ENCODE peak calls at places on chromosomes 12 and 14, in nine cellular contexts. P, B, E, T, S, Q, L, N and G are unnamed samples.

GRCh38 chr14:27236601-27237000 is 638.8 kb upstream of the NOVA1 start:
- DNase-seq in N (no peak), E (no peak), S (no peak), T (no peak), L (no peak), Q (no peak), P (no peak), B (no peak), G (no peak)

GRCh38 chr12:90229771-90230170 is 521.1 kb upstream of the ATP2B1 start:
- DNase-seq in P (no peak), Q (no peak), S (no peak), B (no peak), L (no peak), T (no peak), E (no peak), N (no peak), G (no peak)

GRCh38 chr12:54173066-54173726 is 15.6 kb downstream of the SMUG1 start:
- DNase-seq in P (peak; percentile 14), L (no peak), Q (no peak), E (peak; percentile 27), N (no peak), T (no peak), B (no peak), S (no peak), G (no peak)

GRCh38 chr12:55675671-55676070 is 32.0 kb downstream of the ITGA7 start:
- DNase-seq in L (no peak), S (no peak), T (no peak), N (peak; percentile 53), P (no peak), Q (no peak), B (no peak), E (no peak), G (no peak)

GRCh38 chr12:124233846-124234620 is 60.9 kb upstream of the RFLNA start:
- DNase-seq in Q (no peak), N (no peak), S (no peak), P (peak; percentile 39), B (no peak), T (no peak), L (no peak), E (no peak), G (no peak)

GRCh38 chr12:42706331-42706730 is 116.8 kb upstream of the PRICKLE1 start:
- DNase-seq in B (no peak), Q (no peak), T (no peak), P (no peak), N (no peak), L (no peak), S (no peak), E (no peak), G (no peak)

GRCh38 chr12:56362130-56363059 is at the start of gene APOF:
- DNase-seq in B (no peak), N (no peak), Q (no peak), L (no peak), E (no peak), S (no peak), P (no peak), T (no peak), G (no peak)

GRCh38 chr14:36256131-36256801 is 64.2 kb downstream of the MBIP start:
- DNase-seq in E (peak; percentile 47), B (no peak), Q (no peak), T (no peak), L (no peak), P (no peak), S (no peak), N (no peak), G (no peak)

GRCh38 chr12:4037747-4038312 is 164.6 kb upstream of the PARP11 start:
- DNase-seq in E (peak; percentile 55), S (peak; percentile 42), T (no peak), N (no peak), B (no peak), L (peak; percentile 44), Q (no peak), P (peak; percentile 40), G (no peak)

GRCh38 chr12:123038966-123039365 is 58.5 kb downstream of the ARL6IP4 start:
- DNase-seq in E (no peak), N (peak; percentile 38), P (no peak), T (no peak), S (no peak), Q (no peak), B (no peak), L (no peak), G (no peak)

GRCh38 chr12:76020281-76020680 is 11.3 kb downstream of the PHLDA1 start:
- DNase-seq in B (peak; percentile 81), T (no peak), N (no peak), S (peak; percentile 84), L (peak; percentile 80), Q (no peak), P (peak; percentile 91), E (peak; percentile 88), G (no peak)

GRCh38 chr12:120939523-120939922 is 35.4 kb upstream of the SPPL3 start:
- DNase-seq in B (no peak), L (no peak), S (no peak), N (no peak), P (no peak), E (no peak), T (no peak), Q (peak; percentile 50), G (peak; percentile 10)

GRCh38 chr12:93098077-93098476 is 169.0 kb upstream of the EEA1 start:
- DNase-seq in N (peak; percentile 65), Q (peak; percentile 33), T (peak; percentile 87), S (peak; percentile 71), B (peak; percentile 69), E (peak; percentile 57), P (peak; percentile 34), L (peak; percentile 35), G (no peak)

GRCh38 chr12:2291182-2291832 is 238.5 kb downstream of the CACNA1C start:
- DNase-seq in Q (no peak), B (no peak), T (peak; percentile 78), S (peak; percentile 60), L (no peak), P (peak; percentile 53), N (no peak), E (peak; percentile 57), G (no peak)

GRCh38 chr12:12546314-12546772 is 16.3 kb downstream of the DUSP16 start:
- DNase-seq in T (no peak), E (peak; percentile 17), Q (no peak), L (peak; percentile 51), P (no peak), N (no peak), B (no peak), S (no peak), G (no peak)

GRCh38 chr14:32762886-32763285 is 175.8 kb upstream of the NPAS3 start:
- DNase-seq in L (peak; percentile 1), S (no peak), P (peak; percentile 29), T (no peak), Q (no peak), N (no peak), E (peak; percentile 57), B (no peak), G (no peak)

GRCh38 chr12:114743799-114744198 is 59.8 kb upstream of the TBX3 start:
- DNase-seq in N (no peak), Q (no peak), S (no peak), L (no peak), T (no peak), P (no peak), B (no peak), E (no peak), G (no peak)

GRCh38 chr12:114744285-114744684 is 60.3 kb upstream of the TBX3 start:
- DNase-seq in S (no peak), B (no peak), N (no peak), E (no peak), Q (no peak), P (no peak), L (no peak), T (no peak), G (no peak)

GRCh38 chr12:114746297-114747074 is 62.5 kb upstream of the TBX3 start:
- DNase-seq in T (no peak), P (no peak), E (peak; percentile 71), L (peak; percentile 78), Q (no peak), B (no peak), S (no peak), N (no peak), G (no peak)

GRCh38 chr12:114743289-114743688 is 59.3 kb upstream of the TBX3 start:
- DNase-seq in N (no peak), Q (no peak), S (no peak), E (no peak), T (no peak), L (no peak), P (no peak), B (no peak), G (no peak)

DNA sequence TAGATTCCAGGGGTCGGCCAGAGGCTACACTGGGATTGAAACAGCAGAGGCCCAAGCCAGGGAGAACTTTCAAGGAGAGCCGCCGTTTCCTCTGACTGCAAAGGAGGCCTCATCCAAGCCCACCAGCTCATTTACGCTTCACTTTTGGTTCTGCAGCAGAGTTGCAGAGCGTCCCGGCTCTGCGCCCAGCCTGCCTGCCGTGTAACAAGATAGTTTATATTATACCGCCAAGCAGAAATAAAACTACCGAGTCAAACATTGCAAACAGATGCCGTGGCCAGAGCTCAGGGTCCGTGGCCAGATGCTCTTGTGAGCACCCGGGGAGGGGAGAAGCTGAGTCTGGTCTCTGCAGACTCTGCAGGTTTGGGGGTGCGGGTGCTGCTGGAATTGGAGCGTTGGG is 60.7 kb upstream of the TBX3 start:
- DNase-seq in L (peak; percentile 93), T (no peak), S (no peak), Q (no peak), B (no peak), P (no peak), N (no peak), E (peak; percentile 50), G (no peak)
- H3K4me3 ChIP-seq in L (no peak overlapping the region), T (no peak overlapping the region), S (no peak overlapping the region), Q (no peak overlapping the region), B (no peak overlapping the region), P (no peak overlapping the region), N (no peak overlapping the region), E (no peak overlapping the region), G (no peak overlapping the region)

GRCh38 chr12:119876761-119877638 is at the start of gene CIT:
- DNase-seq in L (peak; percentile 93), P (peak; percentile 95), Q (peak; percentile 86), E (peak; percentile 95), S (peak; percentile 97), T (peak; percentile 95), B (peak; percentile 83), N (peak; percentile 92), G (peak; percentile 79)
- TF ChIP-seq CTCF in L (no peak), P (no peak), Q (no peak), E (no peak), S (no peak), T (no peak), B (no peak), N (no peak), G (no peak)

GRCh38 chr14:106802413-106803364 is 1276.3 kb downstream of the TMEM121 start:
- DNase-seq in Q (no peak), N (no peak), S (peak; percentile 43), L (no peak), P (no peak), B (no peak), E (no peak), T (peak; percentile 39), G (no peak)
- H3K4me3 ChIP-seq in Q (no peak overlapping the region), N (no peak overlapping the region), S (no peak overlapping the region), L (no peak overlapping the region), P (no peak overlapping the region), B (no peak overlapping the region), E (no peak overlapping the region), T (no peak overlapping the region), G (no peak overlapping the region)

DNA sequence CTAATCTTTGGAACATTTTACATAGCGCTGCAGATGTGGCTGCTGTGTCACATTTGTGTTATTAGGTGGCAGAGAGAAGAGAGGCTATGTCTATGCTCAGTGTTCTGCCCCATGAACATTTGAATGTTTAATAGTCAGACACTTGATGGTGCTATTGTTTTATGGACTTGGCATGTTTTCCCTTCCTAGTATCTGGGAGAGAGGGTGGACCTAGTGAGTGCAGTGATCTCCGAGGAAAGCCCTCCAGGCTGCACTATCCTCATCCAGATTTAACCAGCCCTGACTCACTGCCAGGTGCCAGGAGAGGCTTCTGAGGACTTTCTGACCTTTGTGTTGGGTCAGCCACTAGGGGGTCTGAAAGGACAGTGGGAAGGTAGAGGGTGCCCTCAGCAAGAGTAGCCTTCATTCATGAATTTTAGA is 24.3 kb downstream of the ZFC3H1 start:
- DNase-seq in P (no peak), L (no peak), S (peak; percentile 39), N (no peak), E (no peak), B (no peak), Q (peak; percentile 12), T (peak; percentile 31), G (no peak)
- TF ChIP-seq CTCF in P (peak; percentile 7), L (no peak), S (peak; percentile 28), N (no peak), E (peak; percentile 13), B (no peak), Q (no peak), T (peak; percentile 73), G (peak; percentile 15)